ENCODE peak calls at places on chromosomes 5 and 9, in nine cellular contexts. One of them, this sample, is unnamed.
A peak's percentile ranks its signal among the peaks of the same experiment; 100 is the strongest.

GRCh38 chr5:172425402-172425801 is 28.9 kb downstream of the SH3PXD2B start:
- DNase-seq in psoas muscle: no peak
- DNase-seq in body of pancreas: no peak
- DNase-seq in breast epithelium: no peak
- DNase-seq in iPS DF 6.9: no peak
- DNase-seq in small intestine: no peak
- DNase-seq in left ventricle myocardium inferior: no peak
- DNase-seq in H7: no peak
- DNase-seq in mesenchymal stem cell: no peak
- DNase-seq in this sample: no peak

GRCh38 chr5:14417232-14417730 is 164.3 kb upstream of the OTULINL start:
- DNase-seq in small intestine: no peak
- DNase-seq in H7: peak; percentile 63
- DNase-seq in iPS DF 6.9: no peak
- DNase-seq in body of pancreas: no peak
- DNase-seq in left ventricle myocardium inferior: no peak
- DNase-seq in mesenchymal stem cell: peak; percentile 77
- DNase-seq in psoas muscle: no peak
- DNase-seq in breast epithelium: no peak
- DNase-seq in this sample: no peak

GRCh38 chr5:54713923-54714581 is 196.5 kb downstream of the SNX18 start:
- DNase-seq in left ventricle myocardium inferior: no peak
- DNase-seq in small intestine: no peak
- DNase-seq in body of pancreas: no peak
- DNase-seq in psoas muscle: no peak
- DNase-seq in H7: no peak
- DNase-seq in breast epithelium: no peak
- DNase-seq in iPS DF 6.9: no peak
- DNase-seq in mesenchymal stem cell: peak; percentile 45
- DNase-seq in this sample: peak; percentile 55

GRCh38 chr5:56607551-56607950 is 207.8 kb upstream of the MAP3K1 start:
- DNase-seq in H7: no peak
- DNase-seq in breast epithelium: no peak
- DNase-seq in mesenchymal stem cell: peak; percentile 38
- DNase-seq in iPS DF 6.9: no peak
- DNase-seq in small intestine: no peak
- DNase-seq in psoas muscle: no peak
- DNase-seq in body of pancreas: no peak
- DNase-seq in left ventricle myocardium inferior: no peak
- DNase-seq in this sample: no peak

GRCh38 chr9:134814598-134815215 is 65.9 kb upstream of the FCN2 start:
- DNase-seq in left ventricle myocardium inferior: no peak
- DNase-seq in small intestine: no peak
- DNase-seq in psoas muscle: no peak
- DNase-seq in breast epithelium: no peak
- DNase-seq in mesenchymal stem cell: no peak
- DNase-seq in body of pancreas: no peak
- DNase-seq in H7: no peak
- DNase-seq in iPS DF 6.9: no peak
- DNase-seq in this sample: no peak

GRCh38 chr9:89448381-89448780 is 49.5 kb downstream of the SEMA4D start:
- DNase-seq in small intestine: no peak
- DNase-seq in body of pancreas: no peak
- DNase-seq in left ventricle myocardium inferior: no peak
- DNase-seq in mesenchymal stem cell: no peak
- DNase-seq in breast epithelium: no peak
- DNase-seq in iPS DF 6.9: no peak
- DNase-seq in H7: no peak
- DNase-seq in psoas muscle: no peak
- DNase-seq in this sample: no peak

GRCh38 chr9:123434619-123435240 is 78.7 kb downstream of the CRB2 start:
- DNase-seq in psoas muscle: no peak
- DNase-seq in H7: peak; percentile 90
- DNase-seq in mesenchymal stem cell: peak; percentile 2
- DNase-seq in small intestine: no peak
- DNase-seq in left ventricle myocardium inferior: no peak
- DNase-seq in breast epithelium: no peak
- DNase-seq in iPS DF 6.9: peak; percentile 25
- DNase-seq in body of pancreas: no peak
- DNase-seq in this sample: no peak

GRCh38 chr5:7331083-7331482 is 64.9 kb upstream of the ADCY2 start:
- DNase-seq in body of pancreas: no peak
- DNase-seq in small intestine: no peak
- DNase-seq in H7: peak; percentile 30
- DNase-seq in breast epithelium: no peak
- DNase-seq in iPS DF 6.9: no peak
- DNase-seq in psoas muscle: no peak
- DNase-seq in left ventricle myocardium inferior: no peak
- DNase-seq in mesenchymal stem cell: no peak
- DNase-seq in this sample: no peak

GRCh38 chr9:38142201-38142600 is 73.2 kb upstream of the SHB start:
- DNase-seq in mesenchymal stem cell: peak; percentile 67
- DNase-seq in breast epithelium: no peak
- DNase-seq in left ventricle myocardium inferior: no peak
- DNase-seq in H7: no peak
- DNase-seq in body of pancreas: no peak
- DNase-seq in small intestine: no peak
- DNase-seq in iPS DF 6.9: no peak
- DNase-seq in psoas muscle: no peak
- DNase-seq in this sample: no peak

GRCh38 chr5:108528655-108529054 is 146.8 kb upstream of the FBXL17 start:
- DNase-seq in H7: no peak
- DNase-seq in psoas muscle: no peak
- DNase-seq in breast epithelium: no peak
- DNase-seq in iPS DF 6.9: no peak
- DNase-seq in small intestine: no peak
- DNase-seq in left ventricle myocardium inferior: no peak
- DNase-seq in mesenchymal stem cell: no peak
- DNase-seq in body of pancreas: no peak
- DNase-seq in this sample: no peak

GRCh38 chr9:95379630-95380029 is 62.1 kb upstream of the FANCC start:
- DNase-seq in breast epithelium: no peak
- DNase-seq in H7: peak; percentile 22
- DNase-seq in iPS DF 6.9: no peak
- DNase-seq in psoas muscle: no peak
- DNase-seq in small intestine: peak; percentile 9
- DNase-seq in mesenchymal stem cell: no peak
- DNase-seq in left ventricle myocardium inferior: no peak
- DNase-seq in body of pancreas: no peak
- DNase-seq in this sample: no peak

GRCh38 chr5:42995152-42995751 is 44.9 kb downstream of the ANXA2R start:
- DNase-seq in small intestine: no peak
- DNase-seq in body of pancreas: no peak
- DNase-seq in H7: no peak
- DNase-seq in mesenchymal stem cell: no peak
- DNase-seq in breast epithelium: no peak
- DNase-seq in iPS DF 6.9: no peak
- DNase-seq in psoas muscle: no peak
- DNase-seq in left ventricle myocardium inferior: no peak
- DNase-seq in this sample: no peak

GRCh38 chr5:42994285-42995151 is 45.6 kb downstream of the ANXA2R start:
- DNase-seq in small intestine: peak; percentile 75
- DNase-seq in mesenchymal stem cell: peak; percentile 81
- DNase-seq in H7: peak; percentile 65
- DNase-seq in breast epithelium: peak; percentile 54
- DNase-seq in left ventricle myocardium inferior: peak; percentile 85
- DNase-seq in body of pancreas: peak; percentile 75
- DNase-seq in iPS DF 6.9: no peak
- DNase-seq in psoas muscle: peak; percentile 86
- DNase-seq in this sample: peak; percentile 81

GRCh38 chr5:43001748-43002147 is 38.4 kb downstream of the ANXA2R start:
- DNase-seq in left ventricle myocardium inferior: no peak
- DNase-seq in breast epithelium: no peak
- DNase-seq in H7: no peak
- DNase-seq in mesenchymal stem cell: no peak
- DNase-seq in iPS DF 6.9: no peak
- DNase-seq in small intestine: no peak
- DNase-seq in psoas muscle: no peak
- DNase-seq in body of pancreas: no peak
- DNase-seq in this sample: no peak

GRCh38 chr5:43000914-43001313 is 39.2 kb downstream of the ANXA2R start:
- DNase-seq in iPS DF 6.9: no peak
- DNase-seq in small intestine: no peak
- DNase-seq in H7: peak; percentile 36
- DNase-seq in psoas muscle: no peak
- DNase-seq in left ventricle myocardium inferior: no peak
- DNase-seq in body of pancreas: no peak
- DNase-seq in breast epithelium: no peak
- DNase-seq in mesenchymal stem cell: no peak
- DNase-seq in this sample: no peak

DNA sequence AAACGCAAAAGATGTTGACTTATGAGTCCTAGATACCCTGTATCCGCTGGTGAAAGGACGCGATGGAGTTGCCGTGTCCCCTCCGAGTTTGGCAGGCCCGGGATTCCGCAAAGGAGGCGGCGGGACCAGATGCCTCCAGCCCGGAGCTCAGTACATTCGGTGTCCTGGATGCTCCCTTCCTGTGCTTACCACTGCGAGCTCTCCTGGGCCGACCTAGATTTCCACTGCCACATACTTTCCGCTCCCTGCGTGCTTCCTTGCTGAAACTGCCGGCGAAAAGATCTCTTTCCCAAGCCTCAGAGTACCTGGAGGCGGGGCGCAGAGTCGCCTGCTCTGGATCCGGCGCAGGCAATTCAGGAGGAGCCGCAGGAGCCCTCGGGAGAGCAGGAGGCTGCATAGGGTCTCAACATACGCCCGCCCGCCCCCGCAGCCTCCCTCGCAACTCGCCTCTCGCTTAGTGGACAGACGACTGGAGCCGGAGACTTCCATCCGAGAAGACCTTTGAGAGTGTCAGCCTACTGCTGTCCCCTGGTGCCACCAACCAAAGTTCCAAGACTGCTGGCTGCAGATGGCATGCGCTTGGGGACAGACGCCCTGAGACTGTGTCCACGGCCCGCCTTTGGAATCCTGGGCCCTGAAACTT is 39.8 kb downstream of the ANXA2R start:
- DNase-seq in small intestine: no peak
- DNase-seq in mesenchymal stem cell: peak; percentile 69
- DNase-seq in body of pancreas: peak; percentile 23
- DNase-seq in breast epithelium: no peak
- DNase-seq in psoas muscle: no peak
- DNase-seq in left ventricle myocardium inferior: no peak
- DNase-seq in iPS DF 6.9: no peak
- DNase-seq in H7: peak; percentile 61
- DNase-seq in this sample: no peak
- H3K27me3 ChIP-seq in small intestine: peaks cover 16% of the 10 kb centered on the region
- H3K27me3 ChIP-seq in mesenchymal stem cell: no peaks in the 10 kb centered on the region
- H3K27me3 ChIP-seq in body of pancreas: no peaks in the 10 kb centered on the region
- H3K27me3 ChIP-seq in breast epithelium: no peaks in the 10 kb centered on the region
- H3K27me3 ChIP-seq in psoas muscle: peaks cover 24% of the 10 kb centered on the region
- H3K27me3 ChIP-seq in left ventricle myocardium inferior: peaks cover 100% of the 10 kb centered on the region
- H3K27me3 ChIP-seq in iPS DF 6.9: peaks cover 51% of the 10 kb centered on the region
- H3K27me3 ChIP-seq in H7: peaks cover 86% of the 10 kb centered on the region
- H3K27me3 ChIP-seq in this sample: no peaks in the 10 kb centered on the region

DNA sequence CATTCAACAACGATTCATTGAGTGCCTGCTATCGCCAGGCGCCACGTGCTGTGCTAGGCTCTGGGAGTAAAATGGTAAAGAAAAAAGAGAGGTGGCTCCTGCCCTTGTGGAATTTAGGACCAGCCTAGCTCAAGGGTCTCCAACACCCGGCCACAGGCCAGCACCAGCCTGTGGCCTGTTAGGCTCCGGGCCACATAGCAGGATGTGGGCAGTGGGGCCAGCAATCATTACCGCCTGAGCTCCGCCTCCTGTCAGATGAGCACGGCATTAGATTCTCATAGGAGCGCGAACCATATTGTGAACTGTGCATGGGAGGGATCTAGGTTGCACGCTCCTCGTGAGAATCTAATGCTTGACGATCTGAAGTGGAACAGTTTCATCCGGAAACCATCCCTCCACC is 1.5 kb downstream of the RMRP start:
- DNase-seq in mesenchymal stem cell: no peak
- DNase-seq in iPS DF 6.9: no peak
- DNase-seq in psoas muscle: no peak
- DNase-seq in body of pancreas: no peak
- DNase-seq in left ventricle myocardium inferior: no peak
- DNase-seq in H7: peak; percentile 10
- DNase-seq in breast epithelium: no peak
- DNase-seq in small intestine: no peak
- DNase-seq in this sample: no peak
- H3K4me3 ChIP-seq in mesenchymal stem cell: no peak overlapping the region
- H3K4me3 ChIP-seq in iPS DF 6.9: no peak overlapping the region
- H3K4me3 ChIP-seq in psoas muscle: no peak overlapping the region
- H3K4me3 ChIP-seq in body of pancreas: no peak overlapping the region
- H3K4me3 ChIP-seq in left ventricle myocardium inferior: no peak overlapping the region
- H3K4me3 ChIP-seq in H7: no peak overlapping the region
- H3K4me3 ChIP-seq in breast epithelium: no peak overlapping the region
- H3K4me3 ChIP-seq in small intestine: no peak overlapping the region
- H3K4me3 ChIP-seq in this sample: no peak overlapping the region

GRCh38 chr5:168123853-168124528 is 167.5 kb upstream of the WWC1 start:
- DNase-seq in iPS DF 6.9: no peak
- DNase-seq in mesenchymal stem cell: no peak
- DNase-seq in breast epithelium: no peak
- DNase-seq in left ventricle myocardium inferior: no peak
- DNase-seq in body of pancreas: no peak
- DNase-seq in small intestine: no peak
- DNase-seq in psoas muscle: no peak
- DNase-seq in H7: no peak
- DNase-seq in this sample: no peak
- H3K27me3 ChIP-seq in iPS DF 6.9: no peaks in the 10 kb centered on the region
- H3K27me3 ChIP-seq in mesenchymal stem cell: peaks cover 17% of the 10 kb centered on the region
- H3K27me3 ChIP-seq in breast epithelium: no peaks in the 10 kb centered on the region
- H3K27me3 ChIP-seq in left ventricle myocardium inferior: no peaks in the 10 kb centered on the region
- H3K27me3 ChIP-seq in body of pancreas: no peaks in the 10 kb centered on the region
- H3K27me3 ChIP-seq in small intestine: no peaks in the 10 kb centered on the region
- H3K27me3 ChIP-seq in psoas muscle: no peaks in the 10 kb centered on the region
- H3K27me3 ChIP-seq in H7: no peaks in the 10 kb centered on the region
- H3K27me3 ChIP-seq in this sample: no peaks in the 10 kb centered on the region

DNA sequence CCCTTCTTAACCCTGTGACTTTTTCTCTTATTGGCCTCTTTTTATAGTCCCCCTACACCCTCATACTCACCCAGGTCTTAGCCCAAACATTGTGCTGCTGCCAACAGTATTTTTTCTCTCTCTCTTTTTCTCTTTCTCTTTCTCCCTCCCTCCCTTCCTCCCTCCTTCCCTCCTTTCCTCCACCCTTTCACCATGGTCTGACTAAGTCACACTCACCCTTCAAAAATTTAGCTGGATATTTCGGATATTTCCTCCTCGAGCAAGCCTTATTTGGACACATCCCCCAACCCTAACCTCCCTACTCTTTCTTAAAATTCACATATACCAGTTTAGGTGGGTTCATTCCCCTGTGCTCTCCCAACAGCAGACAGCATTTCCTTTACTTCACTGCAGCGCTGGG is 64.7 kb downstream of the FGF1 start:
- DNase-seq in left ventricle myocardium inferior: no peak
- DNase-seq in body of pancreas: no peak
- DNase-seq in small intestine: no peak
- DNase-seq in mesenchymal stem cell: peak; percentile 43
- DNase-seq in breast epithelium: no peak
- DNase-seq in H7: peak; percentile 1
- DNase-seq in iPS DF 6.9: no peak
- DNase-seq in psoas muscle: no peak
- DNase-seq in this sample: peak; percentile 68
- H3K4me3 ChIP-seq in left ventricle myocardium inferior: no peak overlapping the region
- H3K4me3 ChIP-seq in body of pancreas: no peak overlapping the region
- H3K4me3 ChIP-seq in small intestine: no peak overlapping the region
- H3K4me3 ChIP-seq in mesenchymal stem cell: no peak overlapping the region
- H3K4me3 ChIP-seq in breast epithelium: no peak overlapping the region
- H3K4me3 ChIP-seq in H7: no peak overlapping the region
- H3K4me3 ChIP-seq in iPS DF 6.9: no peak overlapping the region
- H3K4me3 ChIP-seq in psoas muscle: no peak overlapping the region
- H3K4me3 ChIP-seq in this sample: peak overlapping the region; percentile 31

DNA sequence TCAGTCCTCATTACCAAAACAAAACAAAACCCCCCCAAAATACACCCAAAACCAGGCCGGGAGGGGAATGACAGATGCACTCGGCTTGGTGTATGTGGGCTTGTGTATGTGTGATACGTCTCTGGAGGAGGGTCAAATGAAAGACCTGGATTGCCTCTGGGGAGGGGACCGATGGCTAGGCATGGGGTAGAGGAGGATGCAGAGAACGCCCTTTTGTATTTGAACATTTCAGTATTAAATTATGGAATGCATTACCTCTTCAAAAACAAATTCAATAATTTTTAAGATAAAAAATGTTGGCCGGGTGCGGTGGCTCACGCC is 61.4 kb downstream of the LMX1B start:
- DNase-seq in small intestine: no peak
- DNase-seq in breast epithelium: no peak
- DNase-seq in psoas muscle: no peak
- DNase-seq in H7: peak; percentile 79
- DNase-seq in mesenchymal stem cell: no peak
- DNase-seq in iPS DF 6.9: no peak
- DNase-seq in body of pancreas: no peak
- DNase-seq in left ventricle myocardium inferior: no peak
- DNase-seq in this sample: no peak
- H3K27me3 ChIP-seq in small intestine: peaks cover 44% of the 10 kb centered on the region
- H3K27me3 ChIP-seq in breast epithelium: no peaks in the 10 kb centered on the region
- H3K27me3 ChIP-seq in psoas muscle: peaks cover 18% of the 10 kb centered on the region
- H3K27me3 ChIP-seq in H7: peaks cover 60% of the 10 kb centered on the region
- H3K27me3 ChIP-seq in mesenchymal stem cell: peaks cover 83% of the 10 kb centered on the region
- H3K27me3 ChIP-seq in iPS DF 6.9: peaks cover 7% of the 10 kb centered on the region
- H3K27me3 ChIP-seq in body of pancreas: no peaks in the 10 kb centered on the region
- H3K27me3 ChIP-seq in left ventricle myocardium inferior: peaks cover 97% of the 10 kb centered on the region
- H3K27me3 ChIP-seq in this sample: peaks cover 82% of the 10 kb centered on the region